ENCODE peak calls at places on chromosomes 5 and 9, in nine cellular contexts. One of them, this sample, is unnamed.

GRCh38 chr5:155053482-155053881 is 39.9 kb downstream of the KIF4B start:
- DNase-seq in osteoblast: no peak
- DNase-seq in suprapubic skin: no peak
- DNase-seq in D341Med: no peak
- DNase-seq in activated effector memory CD4-positive, alpha-beta T cell treated with Interleukin-2 at 50 U/mL for 16 hours: no peak
- DNase-seq in endothelial cell: no peak
- DNase-seq in NCI-H345: no peak
- DNase-seq in prostate gland: no peak
- DNase-seq in aorta: no peak
- DNase-seq in this sample: no peak

GRCh38 chr5:164504141-164504772 is 998.8 kb downstream of the MAT2B start:
- DNase-seq in osteoblast: peak; percentile 1
- DNase-seq in suprapubic skin: no peak
- DNase-seq in D341Med: peak; percentile 48
- DNase-seq in activated effector memory CD4-positive, alpha-beta T cell treated with Interleukin-2 at 50 U/mL for 16 hours: no peak
- DNase-seq in endothelial cell: peak; percentile 55
- DNase-seq in NCI-H345: peak; percentile 26
- DNase-seq in prostate gland: peak; percentile 46
- DNase-seq in aorta: no peak
- DNase-seq in this sample: no peak

GRCh38 chr5:4100739-4101138 is 505.1 kb downstream of the IRX1 start:
- DNase-seq in osteoblast: no peak
- DNase-seq in suprapubic skin: no peak
- DNase-seq in D341Med: no peak
- DNase-seq in activated effector memory CD4-positive, alpha-beta T cell treated with Interleukin-2 at 50 U/mL for 16 hours: no peak
- DNase-seq in endothelial cell: no peak
- DNase-seq in NCI-H345: no peak
- DNase-seq in prostate gland: no peak
- DNase-seq in aorta: no peak
- DNase-seq in this sample: no peak

GRCh38 chr9:89314955-89315354 is 3.3 kb upstream of the SECISBP2 start:
- DNase-seq in osteoblast: no peak
- DNase-seq in suprapubic skin: no peak
- DNase-seq in D341Med: no peak
- DNase-seq in activated effector memory CD4-positive, alpha-beta T cell treated with Interleukin-2 at 50 U/mL for 16 hours: no peak
- DNase-seq in endothelial cell: no peak
- DNase-seq in NCI-H345: no peak
- DNase-seq in prostate gland: no peak
- DNase-seq in aorta: no peak
- DNase-seq in this sample: no peak

GRCh38 chr5:16493261-16493660 is 27.7 kb upstream of the ZNF622 start:
- DNase-seq in osteoblast: no peak
- DNase-seq in suprapubic skin: no peak
- DNase-seq in D341Med: no peak
- DNase-seq in activated effector memory CD4-positive, alpha-beta T cell treated with Interleukin-2 at 50 U/mL for 16 hours: no peak
- DNase-seq in endothelial cell: no peak
- DNase-seq in NCI-H345: no peak
- DNase-seq in prostate gland: peak; percentile 24
- DNase-seq in aorta: no peak
- DNase-seq in this sample: no peak

GRCh38 chr9:86239053-86239770 is 20.2 kb downstream of the C9orf153 start:
- DNase-seq in osteoblast: peak; percentile 19
- DNase-seq in suprapubic skin: no peak
- DNase-seq in D341Med: no peak
- DNase-seq in activated effector memory CD4-positive, alpha-beta T cell treated with Interleukin-2 at 50 U/mL for 16 hours: no peak
- DNase-seq in endothelial cell: no peak
- DNase-seq in NCI-H345: no peak
- DNase-seq in prostate gland: no peak
- DNase-seq in aorta: no peak
- DNase-seq in this sample: no peak

GRCh38 chr9:72280913-72281500 is 84.0 kb downstream of the ZFAND5 start:
- DNase-seq in osteoblast: peak; percentile 76
- DNase-seq in suprapubic skin: no peak
- DNase-seq in D341Med: peak; percentile 81
- DNase-seq in activated effector memory CD4-positive, alpha-beta T cell treated with Interleukin-2 at 50 U/mL for 16 hours: peak; percentile 54
- DNase-seq in endothelial cell: peak; percentile 72
- DNase-seq in NCI-H345: peak; percentile 64
- DNase-seq in prostate gland: peak; percentile 74
- DNase-seq in aorta: peak; percentile 83
- DNase-seq in this sample: peak; percentile 77

GRCh38 chr9:91803143-91803940 is 146.7 kb downstream of the ROR2 start:
- DNase-seq in osteoblast: no peak
- DNase-seq in suprapubic skin: peak; percentile 28
- DNase-seq in D341Med: no peak
- DNase-seq in activated effector memory CD4-positive, alpha-beta T cell treated with Interleukin-2 at 50 U/mL for 16 hours: no peak
- DNase-seq in endothelial cell: no peak
- DNase-seq in NCI-H345: no peak
- DNase-seq in prostate gland: no peak
- DNase-seq in aorta: peak; percentile 26
- DNase-seq in this sample: no peak

GRCh38 chr9:26181836-26182235 is 503.6 kb upstream of the TUSC1 start:
- DNase-seq in osteoblast: no peak
- DNase-seq in suprapubic skin: no peak
- DNase-seq in D341Med: no peak
- DNase-seq in activated effector memory CD4-positive, alpha-beta T cell treated with Interleukin-2 at 50 U/mL for 16 hours: no peak
- DNase-seq in endothelial cell: no peak
- DNase-seq in NCI-H345: no peak
- DNase-seq in prostate gland: no peak
- DNase-seq in aorta: no peak
- DNase-seq in this sample: no peak

GRCh38 chr5:59301727-59302126 is 591.8 kb downstream of the PDE4D start:
- DNase-seq in osteoblast: no peak
- DNase-seq in suprapubic skin: no peak
- DNase-seq in D341Med: no peak
- DNase-seq in activated effector memory CD4-positive, alpha-beta T cell treated with Interleukin-2 at 50 U/mL for 16 hours: no peak
- DNase-seq in endothelial cell: no peak
- DNase-seq in NCI-H345: no peak
- DNase-seq in prostate gland: no peak
- DNase-seq in aorta: no peak
- DNase-seq in this sample: no peak

GRCh38 chr5:177094224-177095087 is 7.7 kb downstream of the FGFR4 start:
- DNase-seq in osteoblast: peak; percentile 92
- DNase-seq in suprapubic skin: no peak
- DNase-seq in D341Med: no peak
- DNase-seq in activated effector memory CD4-positive, alpha-beta T cell treated with Interleukin-2 at 50 U/mL for 16 hours: no peak
- DNase-seq in endothelial cell: no peak
- DNase-seq in NCI-H345: no peak
- DNase-seq in prostate gland: no peak
- DNase-seq in aorta: no peak
- DNase-seq in this sample: peak; percentile 81

GRCh38 chr5:37846786-37847310 is 7.0 kb upstream of the GDNF start:
- DNase-seq in osteoblast: no peak
- DNase-seq in suprapubic skin: no peak
- DNase-seq in D341Med: no peak
- DNase-seq in activated effector memory CD4-positive, alpha-beta T cell treated with Interleukin-2 at 50 U/mL for 16 hours: no peak
- DNase-seq in endothelial cell: no peak
- DNase-seq in NCI-H345: no peak
- DNase-seq in prostate gland: no peak
- DNase-seq in aorta: no peak
- DNase-seq in this sample: no peak

GRCh38 chr5:133460172-133460758 is 152.1 kb downstream of the FSTL4 start:
- DNase-seq in osteoblast: no peak
- DNase-seq in suprapubic skin: peak; percentile 16
- DNase-seq in D341Med: peak; percentile 79
- DNase-seq in activated effector memory CD4-positive, alpha-beta T cell treated with Interleukin-2 at 50 U/mL for 16 hours: no peak
- DNase-seq in endothelial cell: peak; percentile 64
- DNase-seq in NCI-H345: peak; percentile 5
- DNase-seq in prostate gland: no peak
- DNase-seq in aorta: no peak
- DNase-seq in this sample: peak; percentile 29

GRCh38 chr9:132942541-132943182 is 1.8 kb downstream of the TSC1 start:
- DNase-seq in osteoblast: no peak
- DNase-seq in suprapubic skin: no peak
- DNase-seq in D341Med: no peak
- DNase-seq in activated effector memory CD4-positive, alpha-beta T cell treated with Interleukin-2 at 50 U/mL for 16 hours: no peak
- DNase-seq in endothelial cell: no peak
- DNase-seq in NCI-H345: no peak
- DNase-seq in prostate gland: no peak
- DNase-seq in aorta: no peak
- DNase-seq in this sample: no peak

GRCh38 chr5:96297290-96297689 is 135.8 kb downstream of the PCSK1 start:
- DNase-seq in osteoblast: no peak
- DNase-seq in suprapubic skin: no peak
- DNase-seq in D341Med: no peak
- DNase-seq in activated effector memory CD4-positive, alpha-beta T cell treated with Interleukin-2 at 50 U/mL for 16 hours: no peak
- DNase-seq in endothelial cell: no peak
- DNase-seq in NCI-H345: no peak
- DNase-seq in prostate gland: no peak
- DNase-seq in aorta: no peak
- DNase-seq in this sample: no peak

GRCh38 chr5:163244451-163244987 is 192.9 kb upstream of the CCNG1 start:
- DNase-seq in osteoblast: no peak
- DNase-seq in suprapubic skin: no peak
- DNase-seq in D341Med: no peak
- DNase-seq in activated effector memory CD4-positive, alpha-beta T cell treated with Interleukin-2 at 50 U/mL for 16 hours: no peak
- DNase-seq in endothelial cell: no peak
- DNase-seq in NCI-H345: no peak
- DNase-seq in prostate gland: no peak
- DNase-seq in aorta: no peak
- DNase-seq in this sample: no peak

GRCh38 chr9:68832853-68833518 is 127.9 kb downstream of the PIP5K1B start:
- DNase-seq in osteoblast: no peak
- DNase-seq in suprapubic skin: no peak
- DNase-seq in D341Med: no peak
- DNase-seq in activated effector memory CD4-positive, alpha-beta T cell treated with Interleukin-2 at 50 U/mL for 16 hours: no peak
- DNase-seq in endothelial cell: no peak
- DNase-seq in NCI-H345: no peak
- DNase-seq in prostate gland: peak; percentile 39
- DNase-seq in aorta: no peak
- DNase-seq in this sample: no peak

GRCh38 chr5:159412284-159413046 is 82.2 kb upstream of the IL12B start:
- DNase-seq in osteoblast: no peak
- DNase-seq in suprapubic skin: no peak
- DNase-seq in D341Med: no peak
- DNase-seq in activated effector memory CD4-positive, alpha-beta T cell treated with Interleukin-2 at 50 U/mL for 16 hours: peak; percentile 67
- DNase-seq in endothelial cell: no peak
- DNase-seq in NCI-H345: no peak
- DNase-seq in prostate gland: no peak
- DNase-seq in aorta: no peak
- DNase-seq in this sample: no peak

GRCh38 chr5:150023136-150023535 is 22.6 kb downstream of the HMGXB3 start:
- DNase-seq in osteoblast: no peak
- DNase-seq in suprapubic skin: no peak
- DNase-seq in D341Med: no peak
- DNase-seq in activated effector memory CD4-positive, alpha-beta T cell treated with Interleukin-2 at 50 U/mL for 16 hours: no peak
- DNase-seq in endothelial cell: no peak
- DNase-seq in NCI-H345: no peak
- DNase-seq in prostate gland: no peak
- DNase-seq in aorta: no peak
- DNase-seq in this sample: no peak

GRCh38 chr9:69805962-69806633 is 14.5 kb upstream of the CFAP95 start:
- DNase-seq in osteoblast: no peak
- DNase-seq in suprapubic skin: no peak
- DNase-seq in D341Med: no peak
- DNase-seq in activated effector memory CD4-positive, alpha-beta T cell treated with Interleukin-2 at 50 U/mL for 16 hours: no peak
- DNase-seq in endothelial cell: no peak
- DNase-seq in NCI-H345: no peak
- DNase-seq in prostate gland: peak; percentile 8
- DNase-seq in aorta: no peak
- DNase-seq in this sample: no peak

GRCh38 chr5:33321026-33321425 is 119.7 kb upstream of the TARS1 start:
- DNase-seq in osteoblast: peak; percentile 65
- DNase-seq in suprapubic skin: no peak
- DNase-seq in D341Med: no peak
- DNase-seq in activated effector memory CD4-positive, alpha-beta T cell treated with Interleukin-2 at 50 U/mL for 16 hours: no peak
- DNase-seq in endothelial cell: no peak
- DNase-seq in NCI-H345: no peak
- DNase-seq in prostate gland: no peak
- DNase-seq in aorta: no peak
- DNase-seq in this sample: no peak

GRCh38 chr9:70117835-70118319 is 74.2 kb downstream of the MAMDC2 start:
- DNase-seq in osteoblast: peak; percentile 66
- DNase-seq in suprapubic skin: no peak
- DNase-seq in D341Med: no peak
- DNase-seq in activated effector memory CD4-positive, alpha-beta T cell treated with Interleukin-2 at 50 U/mL for 16 hours: no peak
- DNase-seq in endothelial cell: no peak
- DNase-seq in NCI-H345: no peak
- DNase-seq in prostate gland: no peak
- DNase-seq in aorta: no peak
- DNase-seq in this sample: no peak

GRCh38 chr5:153969563-153969895 is 69.2 kb downstream of the FAM114A2 start:
- DNase-seq in osteoblast: no peak
- DNase-seq in suprapubic skin: no peak
- DNase-seq in D341Med: no peak
- DNase-seq in activated effector memory CD4-positive, alpha-beta T cell treated with Interleukin-2 at 50 U/mL for 16 hours: no peak
- DNase-seq in endothelial cell: no peak
- DNase-seq in NCI-H345: no peak
- DNase-seq in prostate gland: no peak
- DNase-seq in aorta: no peak
- DNase-seq in this sample: no peak

GRCh38 chr9:92438900-92439526 is 14.7 kb upstream of the OMD start:
- DNase-seq in osteoblast: no peak
- DNase-seq in suprapubic skin: no peak
- DNase-seq in D341Med: no peak
- DNase-seq in activated effector memory CD4-positive, alpha-beta T cell treated with Interleukin-2 at 50 U/mL for 16 hours: no peak
- DNase-seq in endothelial cell: no peak
- DNase-seq in NCI-H345: no peak
- DNase-seq in prostate gland: no peak
- DNase-seq in aorta: no peak
- DNase-seq in this sample: no peak

GRCh38 chr5:143055596-143056330 is 285.6 kb downstream of the ARHGAP26 start:
- DNase-seq in osteoblast: no peak
- DNase-seq in suprapubic skin: no peak
- DNase-seq in D341Med: no peak
- DNase-seq in activated effector memory CD4-positive, alpha-beta T cell treated with Interleukin-2 at 50 U/mL for 16 hours: no peak
- DNase-seq in endothelial cell: no peak
- DNase-seq in NCI-H345: no peak
- DNase-seq in prostate gland: no peak
- DNase-seq in aorta: no peak
- DNase-seq in this sample: no peak

GRCh38 chr5:83922699-83923098 is 202.0 kb upstream of the HAPLN1 start:
- DNase-seq in osteoblast: no peak
- DNase-seq in suprapubic skin: no peak
- DNase-seq in D341Med: no peak
- DNase-seq in activated effector memory CD4-positive, alpha-beta T cell treated with Interleukin-2 at 50 U/mL for 16 hours: no peak
- DNase-seq in endothelial cell: no peak
- DNase-seq in NCI-H345: no peak
- DNase-seq in prostate gland: no peak
- DNase-seq in aorta: no peak
- DNase-seq in this sample: no peak

GRCh38 chr5:22521521-22521920 is 331.6 kb downstream of the CDH12 start:
- DNase-seq in osteoblast: no peak
- DNase-seq in suprapubic skin: no peak
- DNase-seq in D341Med: no peak
- DNase-seq in activated effector memory CD4-positive, alpha-beta T cell treated with Interleukin-2 at 50 U/mL for 16 hours: no peak
- DNase-seq in endothelial cell: no peak
- DNase-seq in NCI-H345: no peak
- DNase-seq in prostate gland: no peak
- DNase-seq in aorta: no peak
- DNase-seq in this sample: no peak